ENCODE peak calls at places on chromosome 1, in five cellular contexts. N, Y, H, J and A are unnamed samples.
A peak's percentile ranks its signal among the peaks of the same experiment; 100 is the strongest.

GRCh38 chr1:46131727-46132528 is 501 bp downstream of the PIK3R3 start:
- DNase-seq in N (peak; percentile 16), Y (peak; percentile 32), H (peak; percentile 57), J (no peak), A (no peak)

GRCh38 chr1:1364266-1364665 is 5.9 kb upstream of the MXRA8 start:
- DNase-seq in N (no peak), Y (no peak), H (no peak), J (no peak), A (no peak)

GRCh38 chr1:203284411-203285208 is 20.7 kb upstream of the BTG2 start:
- DNase-seq in N (no peak), Y (no peak), H (no peak), J (no peak), A (no peak)

GRCh38 chr1:89276690-89277089 is 4.0 kb upstream of the GBP5 start:
- DNase-seq in N (no peak), Y (no peak), H (peak; percentile 11), J (no peak), A (no peak)

GRCh38 chr1:235989105-235989504 is 75.8 kb downstream of the NID1 start:
- DNase-seq in N (no peak), Y (no peak), H (no peak), J (no peak), A (no peak)

GRCh38 chr1:7743346-7743745 is 27.8 kb upstream of the VAMP3 start:
- DNase-seq in N (no peak), Y (no peak), H (peak; percentile 2), J (no peak), A (no peak)

GRCh38 chr1:109371271-109371739 is 26.4 kb downstream of the SORT1 start:
- DNase-seq in N (peak; percentile 36), Y (no peak), H (peak; percentile 93), J (no peak), A (peak; percentile 45)

GRCh38 chr1:27418326-27418761 is 25.9 kb downstream of the GPR3 start:
- DNase-seq in N (peak; percentile 79), Y (peak; percentile 70), H (peak; percentile 97), J (peak; percentile 78), A (peak; percentile 56)

GRCh38 chr1:145879775-145880174 is 5.9 kb downstream of the ANKRD35 start:
- DNase-seq in N (no peak), Y (no peak), H (no peak), J (no peak), A (no peak)

GRCh38 chr1:208929575-208929974 is 653.9 kb upstream of the CAMK1G start:
- DNase-seq in N (no peak), Y (no peak), H (peak; percentile 74), J (no peak), A (no peak)

GRCh38 chr1:180945151-180945550 is 32.5 kb downstream of the KIAA1614 start:
- DNase-seq in N (no peak), Y (no peak), H (no peak), J (no peak), A (no peak)

GRCh38 chr1:211808475-211808874 is 22.1 kb downstream of the LPGAT1 start:
- DNase-seq in N (no peak), Y (no peak), H (no peak), J (no peak), A (no peak)

GRCh38 chr1:64543831-64544230 is 73.9 kb downstream of the CACHD1 start:
- DNase-seq in N (no peak), Y (no peak), H (no peak), J (peak; percentile 28), A (no peak)

GRCh38 chr1:85201340-85202091 is 700 bp upstream of the SYDE2 start:
- DNase-seq in N (peak; percentile 77), Y (peak; percentile 79), H (peak; percentile 87), J (peak; percentile 79), A (peak; percentile 39)

GRCh38 chr1:243487649-243488227 is 231.9 kb downstream of the SDCCAG8 start:
- DNase-seq in N (no peak), Y (no peak), H (no peak), J (no peak), A (no peak)

GRCh38 chr1:38529337-38529860 is 330.2 kb downstream of the RRAGC start:
- DNase-seq in N (no peak), Y (no peak), H (peak; percentile 6), J (no peak), A (no peak)

GRCh38 chr1:218613105-218613504 is 268.0 kb downstream of the TGFB2 start:
- DNase-seq in N (no peak), Y (no peak), H (no peak), J (no peak), A (no peak)

GRCh38 chr1:167984886-167985489 is 48.1 kb upstream of the MPC2 start:
- DNase-seq in N (no peak), Y (no peak), H (no peak), J (no peak), A (no peak)

GRCh38 chr1:207497951-207498350 is 2.0 kb downstream of the CR1 start:
- DNase-seq in N (peak; percentile 4), Y (no peak), H (no peak), J (no peak), A (no peak)

GRCh38 chr1:155466996-155467395 is 95.6 kb downstream of the ASH1L start:
- DNase-seq in N (no peak), Y (no peak), H (peak; percentile 91), J (no peak), A (no peak)

GRCh38 chr1:114081145-114082046 is 72.3 kb downstream of the SYT6 start:
- DNase-seq in N (peak; percentile 52), Y (no peak), H (no peak), J (no peak), A (no peak)
- H3K27ac ChIP-seq in N (no peak overlapping the region), Y (no peak overlapping the region), H (no peak overlapping the region), J (no peak overlapping the region), A (no peak overlapping the region)

DNA sequence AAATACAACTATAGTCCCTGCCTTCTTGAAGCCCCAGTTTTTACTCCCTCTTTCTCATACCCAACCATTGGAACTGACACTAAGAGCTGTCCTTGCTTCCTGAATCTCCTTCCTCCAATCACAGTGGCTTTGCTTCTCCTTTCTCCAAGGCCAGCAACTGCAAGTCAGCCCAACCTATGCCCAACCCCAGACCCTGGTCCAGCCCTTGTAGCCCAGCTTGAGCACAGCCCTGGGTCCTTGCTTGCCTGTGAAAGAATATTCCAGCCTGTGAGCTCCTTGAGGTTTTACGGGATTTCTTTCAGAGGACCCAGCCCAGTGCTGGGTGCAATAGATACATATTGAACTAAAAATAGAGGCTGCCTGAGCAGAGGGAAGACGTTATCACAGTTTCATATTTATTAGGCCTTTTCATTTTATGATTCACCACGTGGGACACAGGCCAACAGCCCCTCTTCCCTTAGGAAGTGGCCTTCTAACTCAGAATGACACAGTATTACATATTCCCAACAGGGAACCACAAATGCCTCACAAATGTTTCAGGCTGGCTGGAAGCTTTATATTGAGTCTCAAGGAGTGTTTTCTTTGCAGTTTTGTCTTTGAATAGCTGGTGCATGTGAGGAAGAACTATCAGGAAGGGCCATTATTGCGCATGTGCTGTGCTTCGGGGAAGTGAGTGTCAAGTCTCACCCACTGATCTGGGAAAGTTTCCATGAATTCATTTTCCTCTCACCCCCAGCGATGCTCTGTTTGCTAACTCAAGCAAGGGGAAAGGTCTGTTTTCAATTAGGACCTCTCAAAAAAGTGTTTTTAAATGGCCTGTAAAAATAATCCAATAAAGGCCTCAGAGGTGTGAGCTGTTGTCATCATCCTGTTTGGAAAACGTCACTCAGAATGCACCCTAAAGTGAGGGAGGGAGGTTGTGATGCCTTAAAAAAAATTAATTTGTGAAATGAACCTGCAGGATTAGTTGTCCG is 92.3 kb upstream of the NFIA start:
- DNase-seq in N (peak; percentile 32), Y (no peak), H (peak; percentile 87), J (peak; percentile 52), A (no peak)
- H3K27ac ChIP-seq in N (no peak overlapping the region), Y (peak overlapping the region; percentile 4), H (peak overlapping the region; percentile 60), J (peak overlapping the region; percentile 69), A (no peak overlapping the region)

GRCh38 chr1:32311709-32312393 is 20.0 kb downstream of the HDAC1 start:
- DNase-seq in N (no peak), Y (no peak), H (no peak), J (no peak), A (no peak)
- H3K27ac ChIP-seq in N (no peak overlapping the region), Y (no peak overlapping the region), H (no peak overlapping the region), J (no peak overlapping the region), A (no peak overlapping the region)

DNA sequence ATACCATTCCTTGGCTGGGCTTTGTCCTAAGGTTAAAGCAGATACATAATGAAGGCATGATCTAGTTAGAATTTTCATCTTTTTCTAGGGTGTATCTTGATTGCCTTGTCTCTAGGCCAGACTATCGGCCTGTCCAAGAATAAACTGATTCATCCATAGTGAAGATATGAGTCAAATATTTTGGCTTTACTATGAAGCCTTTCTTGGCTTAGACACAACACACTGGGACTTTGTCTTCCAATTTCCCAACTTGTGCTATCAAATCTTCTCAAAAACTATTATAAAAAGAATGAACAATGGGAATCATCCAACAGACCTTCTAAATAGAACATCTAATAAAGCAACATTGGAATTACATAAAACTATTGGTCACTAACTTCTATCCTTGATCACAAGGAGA is 64.8 kb downstream of the WARS2 start:
- DNase-seq in N (no peak), Y (no peak), H (peak; percentile 91), J (no peak), A (no peak)
- H3K27ac ChIP-seq in N (no peak overlapping the region), Y (no peak overlapping the region), H (peak overlapping the region; percentile 64), J (peak overlapping the region; percentile 22), A (no peak overlapping the region)

DNA sequence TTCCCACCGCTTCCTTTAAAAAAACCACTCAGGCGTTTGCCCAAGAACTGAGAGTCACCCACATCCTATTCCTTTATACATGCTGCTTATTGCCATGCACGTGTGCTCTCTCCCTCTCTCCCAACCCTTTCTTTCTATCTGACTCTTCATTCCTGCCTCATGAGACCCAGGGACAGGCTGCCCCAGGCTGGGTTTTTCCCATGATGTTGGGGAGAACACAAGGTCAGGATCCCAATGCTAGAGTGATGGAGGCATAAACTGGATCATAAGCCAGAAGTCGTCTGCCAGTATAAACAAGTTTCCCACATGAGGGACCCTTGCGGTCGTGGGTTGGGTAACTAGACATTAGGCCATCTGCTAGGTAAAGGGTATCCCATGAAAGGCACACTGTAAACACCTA is 64.9 kb downstream of the CD2 start:
- DNase-seq in N (no peak), Y (no peak), H (no peak), J (no peak), A (no peak)
- H3K27ac ChIP-seq in N (peak overlapping the region; percentile 75), Y (no peak overlapping the region), H (no peak overlapping the region), J (no peak overlapping the region), A (no peak overlapping the region)

GRCh38 chr1:10735603-10736305 is 60.7 kb downstream of the CASZ1 start:
- DNase-seq in N (no peak), Y (no peak), H (no peak), J (no peak), A (no peak)
- H3K27ac ChIP-seq in N (peak overlapping the region; percentile 96), Y (peak overlapping the region; percentile 55), H (no peak overlapping the region), J (no peak overlapping the region), A (no peak overlapping the region)

GRCh38 chr1:119794856-119795255 is 16.4 kb downstream of the REG4 start:
- DNase-seq in N (no peak), Y (no peak), H (peak; percentile 7), J (no peak), A (no peak)

GRCh38 chr1:119787776-119788175 is 19.1 kb upstream of the HMGCS2 start:
- DNase-seq in N (no peak), Y (no peak), H (peak; percentile 25), J (no peak), A (no peak)

GRCh38 chr1:119794230-119794629 is 17.0 kb downstream of the REG4 start:
- DNase-seq in N (no peak), Y (no peak), H (no peak), J (no peak), A (no peak)

GRCh38 chr1:119791377-119791776 is 19.9 kb downstream of the REG4 start:
- DNase-seq in N (no peak), Y (no peak), H (no peak), J (no peak), A (no peak)

GRCh38 chr1:119790481-119791198 is 20.6 kb downstream of the REG4 start:
- DNase-seq in N (no peak), Y (no peak), H (no peak), J (no peak), A (no peak)
- H3K27ac ChIP-seq in N (peak overlapping the region; percentile 64), Y (no peak overlapping the region), H (no peak overlapping the region), J (no peak overlapping the region), A (no peak overlapping the region)

GRCh38 chr1:91099746-91100621 is 78.1 kb upstream of the ZNF644 start:
- DNase-seq in N (no peak), Y (no peak), H (no peak), J (no peak), A (no peak)
- H3K27ac ChIP-seq in N (no peak overlapping the region), Y (no peak overlapping the region), H (no peak overlapping the region), J (no peak overlapping the region), A (no peak overlapping the region)